ENCODE peak calls at places on chromosome 6, in seven cellular contexts. One of them, this sample, is unnamed. For H3K27me3, the result is how much of the 10 kb centered on the place peaks cover.

GRCh38 chr6:133594551-133594950 is 294.4 kb upstream of the TCF21 start:
- DNase-seq in neuronal stem cell: no peak
- DNase-seq in upper lobe of left lung: no peak
- DNase-seq in ovary: no peak
- DNase-seq in IMR-90: peak
- DNase-seq in right cardiac atrium: no peak
- DNase-seq in transverse colon: no peak
- DNase-seq in this sample: no peak

GRCh38 chr6:13495818-13496217 is 8.4 kb upstream of the GFOD1 start:
- DNase-seq in neuronal stem cell: no peak
- DNase-seq in upper lobe of left lung: no peak
- DNase-seq in ovary: no peak
- DNase-seq in IMR-90: no peak
- DNase-seq in right cardiac atrium: no peak
- DNase-seq in transverse colon: no peak
- DNase-seq in this sample: no peak

GRCh38 chr6:138719011-138719635 is 54.4 kb upstream of the CCDC28A start:
- DNase-seq in neuronal stem cell: no peak
- DNase-seq in upper lobe of left lung: no peak
- DNase-seq in ovary: no peak
- DNase-seq in IMR-90: peak
- DNase-seq in right cardiac atrium: no peak
- DNase-seq in transverse colon: no peak
- DNase-seq in this sample: peak

GRCh38 chr6:160992323-160993314 is 1.1 kb downstream of the MAP3K4 start:
- DNase-seq in neuronal stem cell: peak
- DNase-seq in upper lobe of left lung: peak
- DNase-seq in ovary: peak
- DNase-seq in IMR-90: peak
- DNase-seq in right cardiac atrium: peak
- DNase-seq in transverse colon: peak
- DNase-seq in this sample: peak

GRCh38 chr6:15447546-15448232 is 201.8 kb downstream of the JARID2 start:
- DNase-seq in neuronal stem cell: peak
- DNase-seq in upper lobe of left lung: no peak
- DNase-seq in ovary: no peak
- DNase-seq in IMR-90: no peak
- DNase-seq in right cardiac atrium: no peak
- DNase-seq in transverse colon: no peak
- DNase-seq in this sample: no peak

GRCh38 chr6:161301338-161301737 is 27.5 kb upstream of the AGPAT4 start:
- DNase-seq in neuronal stem cell: no peak
- DNase-seq in upper lobe of left lung: peak
- DNase-seq in ovary: no peak
- DNase-seq in IMR-90: peak
- DNase-seq in right cardiac atrium: peak
- DNase-seq in transverse colon: no peak
- DNase-seq in this sample: peak

GRCh38 chr6:3878048-3878666 is 29.0 kb downstream of the FAM50B start:
- DNase-seq in neuronal stem cell: no peak
- DNase-seq in upper lobe of left lung: no peak
- DNase-seq in ovary: no peak
- DNase-seq in IMR-90: no peak
- DNase-seq in right cardiac atrium: no peak
- DNase-seq in transverse colon: no peak
- DNase-seq in this sample: no peak

GRCh38 chr6:146955570-146955969 is 248.6 kb upstream of the STXBP5 start:
- DNase-seq in neuronal stem cell: no peak
- DNase-seq in upper lobe of left lung: no peak
- DNase-seq in ovary: no peak
- DNase-seq in IMR-90: no peak
- DNase-seq in right cardiac atrium: no peak
- DNase-seq in transverse colon: no peak
- DNase-seq in this sample: no peak

GRCh38 chr6:20812776-20813175 is 278.5 kb downstream of the CDKAL1 start:
- DNase-seq in neuronal stem cell: no peak
- DNase-seq in upper lobe of left lung: no peak
- DNase-seq in ovary: no peak
- DNase-seq in IMR-90: no peak
- DNase-seq in right cardiac atrium: no peak
- DNase-seq in transverse colon: no peak
- DNase-seq in this sample: no peak
- H3K27ac ChIP-seq in neuronal stem cell: no peak
- H3K27ac ChIP-seq in upper lobe of left lung: no peak
- H3K27ac ChIP-seq in ovary: no peak
- H3K27ac ChIP-seq in IMR-90: no peak
- H3K27ac ChIP-seq in right cardiac atrium: no peak
- H3K27ac ChIP-seq in transverse colon: no peak
- H3K27ac ChIP-seq in this sample: peak

GRCh38 chr6:99611148-99611547 is 4.5 kb downstream of the PRDM13 start:
- DNase-seq in neuronal stem cell: no peak
- DNase-seq in upper lobe of left lung: no peak
- DNase-seq in ovary: no peak
- DNase-seq in IMR-90: peak
- DNase-seq in right cardiac atrium: no peak
- DNase-seq in transverse colon: no peak
- DNase-seq in this sample: no peak

GRCh38 chr6:99613398-99613704 is 6.7 kb downstream of the PRDM13 start:
- DNase-seq in neuronal stem cell: peak
- DNase-seq in upper lobe of left lung: no peak
- DNase-seq in ovary: no peak
- DNase-seq in IMR-90: peak
- DNase-seq in right cardiac atrium: peak
- DNase-seq in transverse colon: peak
- DNase-seq in this sample: no peak

GRCh38 chr6:99612551-99613397 is 6.1 kb downstream of the PRDM13 start:
- DNase-seq in neuronal stem cell: no peak
- DNase-seq in upper lobe of left lung: no peak
- DNase-seq in ovary: no peak
- DNase-seq in IMR-90: no peak
- DNase-seq in right cardiac atrium: no peak
- DNase-seq in transverse colon: no peak
- DNase-seq in this sample: no peak

GRCh38 chr6:99614430-99615161 is 8.0 kb downstream of the PRDM13 start:
- DNase-seq in neuronal stem cell: no peak
- DNase-seq in upper lobe of left lung: no peak
- DNase-seq in ovary: no peak
- DNase-seq in IMR-90: no peak
- DNase-seq in right cardiac atrium: no peak
- DNase-seq in transverse colon: peak
- DNase-seq in this sample: no peak

GRCh38 chr6:99613705-99614429 is 7.2 kb downstream of the PRDM13 start:
- DNase-seq in neuronal stem cell: no peak
- DNase-seq in upper lobe of left lung: no peak
- DNase-seq in ovary: no peak
- DNase-seq in IMR-90: no peak
- DNase-seq in right cardiac atrium: no peak
- DNase-seq in transverse colon: no peak
- DNase-seq in this sample: no peak
- H3K27me3 ChIP-seq in neuronal stem cell: half or more
- H3K27me3 ChIP-seq in upper lobe of left lung: under half
- H3K27me3 ChIP-seq in ovary: under half
- H3K27me3 ChIP-seq in IMR-90: half or more
- H3K27me3 ChIP-seq in right cardiac atrium: under half
- H3K27me3 ChIP-seq in transverse colon: half or more
- H3K27me3 ChIP-seq in this sample: half or more

GRCh38 chr6:33013608-33014007 is 4.2 kb upstream of the HLA-DOA start:
- DNase-seq in neuronal stem cell: no peak
- DNase-seq in upper lobe of left lung: no peak
- DNase-seq in ovary: no peak
- DNase-seq in IMR-90: no peak
- DNase-seq in right cardiac atrium: no peak
- DNase-seq in transverse colon: no peak
- DNase-seq in this sample: no peak

GRCh38 chr6:33004940-33005339 is 4.5 kb downstream of the HLA-DOA start:
- DNase-seq in neuronal stem cell: no peak
- DNase-seq in upper lobe of left lung: no peak
- DNase-seq in ovary: no peak
- DNase-seq in IMR-90: no peak
- DNase-seq in right cardiac atrium: no peak
- DNase-seq in transverse colon: no peak
- DNase-seq in this sample: no peak

GRCh38 chr6:33010356-33010755 is 965 bp upstream of the HLA-DOA start:
- DNase-seq in neuronal stem cell: no peak
- DNase-seq in upper lobe of left lung: no peak
- DNase-seq in ovary: no peak
- DNase-seq in IMR-90: no peak
- DNase-seq in right cardiac atrium: no peak
- DNase-seq in transverse colon: no peak
- DNase-seq in this sample: no peak

GRCh38 chr6:33007831-33008395 is 1.5 kb downstream of the HLA-DOA start:
- DNase-seq in neuronal stem cell: no peak
- DNase-seq in upper lobe of left lung: no peak
- DNase-seq in ovary: no peak
- DNase-seq in IMR-90: no peak
- DNase-seq in right cardiac atrium: no peak
- DNase-seq in transverse colon: no peak
- DNase-seq in this sample: no peak

GRCh38 chr6:33008944-33009861 is at the start of gene HLA-DOA:
- DNase-seq in neuronal stem cell: peak
- DNase-seq in upper lobe of left lung: no peak
- DNase-seq in ovary: no peak
- DNase-seq in IMR-90: peak
- DNase-seq in right cardiac atrium: no peak
- DNase-seq in transverse colon: no peak
- DNase-seq in this sample: peak
- H3K4me3 ChIP-seq in neuronal stem cell: peak
- H3K4me3 ChIP-seq in upper lobe of left lung: peak
- H3K4me3 ChIP-seq in ovary: no peak
- H3K4me3 ChIP-seq in IMR-90: no peak
- H3K4me3 ChIP-seq in right cardiac atrium: no peak
- H3K4me3 ChIP-seq in transverse colon: peak
- H3K4me3 ChIP-seq in this sample: no peak

GRCh38 chr6:125598422-125598821 is 151.0 kb upstream of the HEY2 start:
- DNase-seq in neuronal stem cell: no peak
- DNase-seq in upper lobe of left lung: peak
- DNase-seq in ovary: no peak
- DNase-seq in IMR-90: peak
- DNase-seq in right cardiac atrium: peak
- DNase-seq in transverse colon: peak
- DNase-seq in this sample: peak

GRCh38 chr6:125596020-125596419 is 153.4 kb upstream of the HEY2 start:
- DNase-seq in neuronal stem cell: no peak
- DNase-seq in upper lobe of left lung: no peak
- DNase-seq in ovary: no peak
- DNase-seq in IMR-90: no peak
- DNase-seq in right cardiac atrium: no peak
- DNase-seq in transverse colon: no peak
- DNase-seq in this sample: no peak

GRCh38 chr6:125593746-125594145 is 155.7 kb upstream of the HEY2 start:
- DNase-seq in neuronal stem cell: no peak
- DNase-seq in upper lobe of left lung: no peak
- DNase-seq in ovary: no peak
- DNase-seq in IMR-90: no peak
- DNase-seq in right cardiac atrium: no peak
- DNase-seq in transverse colon: no peak
- DNase-seq in this sample: no peak

GRCh38 chr6:125597411-125598253 is 151.8 kb upstream of the HEY2 start:
- DNase-seq in neuronal stem cell: no peak
- DNase-seq in upper lobe of left lung: peak
- DNase-seq in ovary: no peak
- DNase-seq in IMR-90: no peak
- DNase-seq in right cardiac atrium: peak
- DNase-seq in transverse colon: peak
- DNase-seq in this sample: no peak
- H3K27ac ChIP-seq in neuronal stem cell: no peak
- H3K27ac ChIP-seq in upper lobe of left lung: peak
- H3K27ac ChIP-seq in ovary: no peak
- H3K27ac ChIP-seq in IMR-90: no peak
- H3K27ac ChIP-seq in right cardiac atrium: no peak
- H3K27ac ChIP-seq in transverse colon: no peak
- H3K27ac ChIP-seq in this sample: no peak

DNA sequence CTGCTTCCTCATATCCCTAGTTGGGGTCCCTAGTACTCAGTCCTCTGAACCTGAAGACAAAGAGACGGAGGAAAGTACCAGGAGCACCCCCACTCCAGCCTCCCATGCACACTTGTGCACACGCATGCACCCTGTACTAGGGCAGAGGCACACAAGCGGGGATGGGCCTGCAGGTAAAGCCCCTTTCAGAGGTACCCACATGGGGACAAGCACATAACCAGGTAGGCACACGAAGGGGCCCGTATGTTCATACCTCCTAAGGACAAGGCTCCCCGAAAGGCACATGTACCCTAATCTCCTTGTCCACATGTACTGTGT is 1.1 kb downstream of the TMEM151B start:
- DNase-seq in neuronal stem cell: no peak
- DNase-seq in upper lobe of left lung: no peak
- DNase-seq in ovary: no peak
- DNase-seq in IMR-90: no peak
- DNase-seq in right cardiac atrium: no peak
- DNase-seq in transverse colon: no peak
- DNase-seq in this sample: no peak
- H3K27me3 ChIP-seq in neuronal stem cell: under half
- H3K27me3 ChIP-seq in upper lobe of left lung: under half
- H3K27me3 ChIP-seq in ovary: under half
- H3K27me3 ChIP-seq in IMR-90: half or more
- H3K27me3 ChIP-seq in right cardiac atrium: under half
- H3K27me3 ChIP-seq in transverse colon: half or more
- H3K27me3 ChIP-seq in this sample: under half

GRCh38 chr6:39092124-39092523 is 22.9 kb downstream of the SAYSD1 start:
- DNase-seq in neuronal stem cell: peak
- DNase-seq in upper lobe of left lung: no peak
- DNase-seq in ovary: no peak
- DNase-seq in IMR-90: no peak
- DNase-seq in right cardiac atrium: no peak
- DNase-seq in transverse colon: no peak
- DNase-seq in this sample: no peak
- H3K4me3 ChIP-seq in neuronal stem cell: no peak
- H3K4me3 ChIP-seq in upper lobe of left lung: no peak
- H3K4me3 ChIP-seq in ovary: no peak
- H3K4me3 ChIP-seq in IMR-90: no peak
- H3K4me3 ChIP-seq in right cardiac atrium: no peak
- H3K4me3 ChIP-seq in transverse colon: no peak
- H3K4me3 ChIP-seq in this sample: no peak

DNA sequence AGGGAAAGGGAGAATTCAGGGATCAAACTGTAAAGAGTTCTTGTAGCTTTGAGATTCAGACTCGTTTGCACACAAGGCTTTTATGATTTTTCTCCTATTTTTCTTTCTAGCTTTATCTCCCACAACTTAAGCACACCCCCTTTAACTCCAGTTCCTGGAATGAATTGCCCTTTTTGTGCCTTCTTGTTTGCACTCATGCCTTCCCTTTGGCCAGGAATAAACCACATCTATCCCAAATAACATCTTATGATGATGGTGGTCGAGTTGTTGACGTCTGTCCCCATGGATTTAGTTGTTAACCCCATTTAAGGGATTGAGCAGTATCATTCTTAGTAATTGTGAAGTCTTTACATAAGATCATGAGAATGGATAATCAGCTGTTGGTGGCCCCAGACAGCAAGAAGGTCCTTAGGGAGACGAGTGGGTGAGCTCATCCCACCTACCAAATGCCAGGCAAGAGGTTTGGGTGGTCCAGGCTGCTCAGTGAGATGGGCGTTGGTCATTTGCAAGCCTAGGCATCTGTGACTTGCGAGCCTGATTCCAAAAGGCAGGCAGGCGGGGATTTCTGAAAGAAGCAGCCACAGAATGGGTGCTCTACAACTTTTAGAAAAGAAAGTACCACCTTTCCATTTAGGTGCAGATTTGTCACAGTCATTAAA is 2.3 kb downstream of the WRNIP1 start:
- DNase-seq in neuronal stem cell: no peak
- DNase-seq in upper lobe of left lung: no peak
- DNase-seq in ovary: no peak
- DNase-seq in IMR-90: no peak
- DNase-seq in right cardiac atrium: no peak
- DNase-seq in transverse colon: no peak
- DNase-seq in this sample: no peak
- H3K27ac ChIP-seq in neuronal stem cell: no peak
- H3K27ac ChIP-seq in upper lobe of left lung: peak
- H3K27ac ChIP-seq in ovary: no peak
- H3K27ac ChIP-seq in IMR-90: peak
- H3K27ac ChIP-seq in right cardiac atrium: peak
- H3K27ac ChIP-seq in transverse colon: peak
- H3K27ac ChIP-seq in this sample: peak

This sample was measured in astrocyte.